ENCODE peak calls at places on chromosomes 12 and 14, in six cellular contexts. H, A, X, Y, W and Q are unnamed samples.

GRCh38 chr12:67426067-67426466 is 156.9 kb downstream of the CAND1 start:
- DNase-seq in H (no peak), W (no peak), X (peak; percentile 80), A (peak; percentile 38), Y (no peak), Q (peak; percentile 27)

GRCh38 chr14:60753264-60754126 is 18.9 kb downstream of the MNAT1 start:
- DNase-seq in H (no peak), A (no peak), Y (peak; percentile 12), X (peak; percentile 61), W (no peak), Q (no peak)

GRCh38 chr12:125089083-125089482 is 23.8 kb downstream of the AACS start:
- DNase-seq in A (peak; percentile 37), X (no peak), H (no peak), W (no peak), Y (no peak), Q (no peak)

GRCh38 chr12:26564391-26564790 is 268.6 kb downstream of the ITPR2 start:
- DNase-seq in H (no peak), Y (no peak), A (no peak), X (no peak), W (no peak), Q (no peak)

GRCh38 chr12:88715673-88716072 is 135.4 kb upstream of the KITLG start:
- DNase-seq in A (no peak), H (no peak), W (no peak), X (no peak), Y (no peak), Q (no peak)

GRCh38 chr14:34168656-34169055 is 217.8 kb upstream of the EGLN3 start:
- DNase-seq in X (no peak), A (no peak), H (no peak), W (no peak), Y (no peak), Q (no peak)

GRCh38 chr12:121611306-121611705 is 15.0 kb upstream of the ORAI1 start:
- DNase-seq in Y (no peak), A (no peak), H (no peak), X (no peak), W (peak; percentile 28), Q (no peak)

GRCh38 chr12:67211029-67211428 is 58.1 kb upstream of the CAND1 start:
- DNase-seq in A (no peak), Y (no peak), H (no peak), X (no peak), W (no peak), Q (no peak)

GRCh38 chr14:61145258-61145902 is 135.8 kb downstream of the TMEM30B start:
- DNase-seq in W (no peak), A (no peak), H (peak; percentile 78), X (peak; percentile 98), Y (no peak), Q (peak; percentile 92)

GRCh38 chr14:20469890-20470858 is 968 bp downstream of the PNP start:
- DNase-seq in Y (peak; percentile 38), X (peak; percentile 45), W (peak; percentile 50), H (peak; percentile 69), A (peak; percentile 56), Q (peak; percentile 32)

GRCh38 chr12:52952082-52952801 is 3.3 kb downstream of the KRT18 start:
- DNase-seq in A (no peak), W (no peak), X (no peak), Y (no peak), H (no peak), Q (no peak)

GRCh38 chr12:123398177-123398916 is 14.4 kb downstream of the KMT5A start:
- DNase-seq in H (no peak), W (no peak), A (no peak), X (peak; percentile 81), Y (no peak), Q (no peak)

GRCh38 chr12:52343550-52343949 is 22.4 kb upstream of the KRT83 start:
- DNase-seq in H (no peak), A (no peak), W (no peak), X (no peak), Y (no peak), Q (no peak)

GRCh38 chr14:99899578-99900178 is 106.5 kb downstream of the EML1 start:
- DNase-seq in H (no peak), X (peak; percentile 37), Y (no peak), W (no peak), A (peak; percentile 19), Q (peak; percentile 11)

GRCh38 chr12:32718926-32719325 is 36.8 kb downstream of the YARS2 start:
- DNase-seq in W (no peak), H (no peak), A (no peak), Y (no peak), X (no peak), Q (no peak)

GRCh38 chr12:86018361-86018760 is 144.3 kb downstream of the NTS start:
- DNase-seq in A (no peak), H (no peak), X (no peak), W (no peak), Y (no peak), Q (no peak)

GRCh38 chr14:92546347-92547053 is 32.9 kb downstream of the RIN3 start:
- DNase-seq in X (no peak), H (no peak), A (peak; percentile 30), W (peak; percentile 79), Y (no peak), Q (peak; percentile 68)

GRCh38 chr12:57534250-57534649 is 11.6 kb downstream of the MBD6 start:
- DNase-seq in A (no peak), H (no peak), W (no peak), Y (no peak), X (no peak), Q (no peak)

GRCh38 chr14:88746042-88746441 is 46.7 kb downstream of the EML5 start:
- DNase-seq in W (no peak), X (no peak), Y (no peak), H (no peak), A (no peak), Q (no peak)

GRCh38 chr12:26277511-26278246 is 82.3 kb downstream of the SSPN start:
- DNase-seq in W (no peak), H (no peak), X (peak; percentile 78), A (no peak), Y (no peak), Q (no peak)

GRCh38 chr12:130501821-130502220 is 164.1 kb downstream of the PIWIL1 start:
- DNase-seq in A (no peak), X (no peak), Y (no peak), W (no peak), H (no peak), Q (no peak)